ENCODE peak calls at places on chromosomes 7 and 10, in six cellular contexts. One of them, this sample, is unnamed.
A peak's percentile ranks its signal among the peaks of the same experiment; 100 is the strongest.

GRCh38 chr7:19249281-19249680 is 104.1 kb upstream of the FERD3L start:
- DNase-seq in GM20000: no peak
- DNase-seq in gastrocnemius medialis: no peak
- DNase-seq in activated effector memory CD4-positive, alpha-beta T cell treated with Interleukin-2 at 50 U/mL for 16 hours: no peak
- DNase-seq in NCI-H446: no peak
- DNase-seq in EH: peak; percentile 18
- DNase-seq in this sample: no peak

GRCh38 chr7:21425290-21425689 is 2.6 kb upstream of the SP4 start:
- DNase-seq in NCI-H446: no peak
- DNase-seq in GM20000: no peak
- DNase-seq in gastrocnemius medialis: no peak
- DNase-seq in EH: no peak
- DNase-seq in activated effector memory CD4-positive, alpha-beta T cell treated with Interleukin-2 at 50 U/mL for 16 hours: no peak
- DNase-seq in this sample: no peak

GRCh38 chr10:810351-810846 is 120.9 kb upstream of the DIP2C start:
- DNase-seq in EH: peak; percentile 33
- DNase-seq in gastrocnemius medialis: no peak
- DNase-seq in GM20000: peak; percentile 31
- DNase-seq in NCI-H446: peak; percentile 5
- DNase-seq in activated effector memory CD4-positive, alpha-beta T cell treated with Interleukin-2 at 50 U/mL for 16 hours: no peak
- DNase-seq in this sample: no peak

GRCh38 chr7:70776627-70777101 is 355.3 kb upstream of the GALNT17 start:
- DNase-seq in EH: no peak
- DNase-seq in gastrocnemius medialis: no peak
- DNase-seq in GM20000: no peak
- DNase-seq in activated effector memory CD4-positive, alpha-beta T cell treated with Interleukin-2 at 50 U/mL for 16 hours: peak; percentile 13
- DNase-seq in NCI-H446: no peak
- DNase-seq in this sample: no peak

GRCh38 chr10:121553861-121554264 is 44.4 kb downstream of the FGFR2 start:
- DNase-seq in NCI-H446: no peak
- DNase-seq in EH: no peak
- DNase-seq in GM20000: no peak
- DNase-seq in gastrocnemius medialis: no peak
- DNase-seq in activated effector memory CD4-positive, alpha-beta T cell treated with Interleukin-2 at 50 U/mL for 16 hours: no peak
- DNase-seq in this sample: no peak

GRCh38 chr7:127745445-127745844 is 93.5 kb downstream of the SND1 start:
- DNase-seq in activated effector memory CD4-positive, alpha-beta T cell treated with Interleukin-2 at 50 U/mL for 16 hours: no peak
- DNase-seq in gastrocnemius medialis: no peak
- DNase-seq in GM20000: no peak
- DNase-seq in NCI-H446: no peak
- DNase-seq in EH: no peak
- DNase-seq in this sample: no peak

GRCh38 chr7:134632937-134633540 is 13.6 kb upstream of the BPGM start:
- DNase-seq in activated effector memory CD4-positive, alpha-beta T cell treated with Interleukin-2 at 50 U/mL for 16 hours: no peak
- DNase-seq in GM20000: peak; percentile 46
- DNase-seq in EH: peak; percentile 66
- DNase-seq in NCI-H446: peak; percentile 11
- DNase-seq in gastrocnemius medialis: no peak
- DNase-seq in this sample: no peak

GRCh38 chr10:7337431-7338171 is 73.2 kb downstream of the SFMBT2 start:
- DNase-seq in NCI-H446: no peak
- DNase-seq in EH: no peak
- DNase-seq in GM20000: peak; percentile 44
- DNase-seq in activated effector memory CD4-positive, alpha-beta T cell treated with Interleukin-2 at 50 U/mL for 16 hours: no peak
- DNase-seq in gastrocnemius medialis: no peak
- DNase-seq in this sample: no peak

GRCh38 chr10:77555591-77556212 is 81.9 kb downstream of the KCNMA1 start:
- DNase-seq in NCI-H446: no peak
- DNase-seq in activated effector memory CD4-positive, alpha-beta T cell treated with Interleukin-2 at 50 U/mL for 16 hours: no peak
- DNase-seq in gastrocnemius medialis: peak; percentile 72
- DNase-seq in EH: peak; percentile 72
- DNase-seq in GM20000: no peak
- DNase-seq in this sample: no peak

GRCh38 chr10:93702278-93703001 is at the start of gene FRA10AC1:
- DNase-seq in GM20000: peak; percentile 82
- DNase-seq in EH: peak; percentile 91
- DNase-seq in NCI-H446: peak; percentile 86
- DNase-seq in gastrocnemius medialis: peak; percentile 88
- DNase-seq in activated effector memory CD4-positive, alpha-beta T cell treated with Interleukin-2 at 50 U/mL for 16 hours: peak; percentile 79
- DNase-seq in this sample: peak; percentile 87

GRCh38 chr10:17212802-17213204 is 11.3 kb upstream of the TRDMT1 start:
- DNase-seq in activated effector memory CD4-positive, alpha-beta T cell treated with Interleukin-2 at 50 U/mL for 16 hours: no peak
- DNase-seq in NCI-H446: no peak
- DNase-seq in GM20000: no peak
- DNase-seq in gastrocnemius medialis: no peak
- DNase-seq in EH: peak; percentile 4
- DNase-seq in this sample: no peak

GRCh38 chr7:96739609-96740008 is 30.0 kb upstream of the SEM1 start:
- DNase-seq in NCI-H446: no peak
- DNase-seq in GM20000: no peak
- DNase-seq in gastrocnemius medialis: no peak
- DNase-seq in EH: no peak
- DNase-seq in activated effector memory CD4-positive, alpha-beta T cell treated with Interleukin-2 at 50 U/mL for 16 hours: no peak
- DNase-seq in this sample: no peak

GRCh38 chr10:71465576-71466252 is 69.0 kb downstream of the CDH23 start:
- DNase-seq in NCI-H446: no peak
- DNase-seq in activated effector memory CD4-positive, alpha-beta T cell treated with Interleukin-2 at 50 U/mL for 16 hours: no peak
- DNase-seq in gastrocnemius medialis: no peak
- DNase-seq in EH: no peak
- DNase-seq in GM20000: no peak
- DNase-seq in this sample: no peak

GRCh38 chr10:117168135-117168674 is 29.1 kb upstream of the KCNK18 start:
- DNase-seq in GM20000: peak; percentile 88
- DNase-seq in NCI-H446: peak; percentile 45
- DNase-seq in EH: peak; percentile 43
- DNase-seq in activated effector memory CD4-positive, alpha-beta T cell treated with Interleukin-2 at 50 U/mL for 16 hours: peak; percentile 43
- DNase-seq in gastrocnemius medialis: no peak
- DNase-seq in this sample: peak; percentile 55

GRCh38 chr7:102841290-102841689 is 71.5 kb upstream of the LRRC17 start:
- DNase-seq in GM20000: no peak
- DNase-seq in NCI-H446: peak; percentile 61
- DNase-seq in gastrocnemius medialis: no peak
- DNase-seq in EH: no peak
- DNase-seq in activated effector memory CD4-positive, alpha-beta T cell treated with Interleukin-2 at 50 U/mL for 16 hours: no peak
- DNase-seq in this sample: no peak

GRCh38 chr7:38756521-38756920 is 125.3 kb upstream of the AMPH start:
- DNase-seq in EH: peak; percentile 55
- DNase-seq in gastrocnemius medialis: no peak
- DNase-seq in activated effector memory CD4-positive, alpha-beta T cell treated with Interleukin-2 at 50 U/mL for 16 hours: no peak
- DNase-seq in NCI-H446: peak; percentile 10
- DNase-seq in GM20000: no peak
- DNase-seq in this sample: no peak

GRCh38 chr7:73560035-73560835 is 2.7 kb upstream of the BCL7B start:
- DNase-seq in EH: peak; percentile 88
- DNase-seq in NCI-H446: peak; percentile 13
- DNase-seq in activated effector memory CD4-positive, alpha-beta T cell treated with Interleukin-2 at 50 U/mL for 16 hours: no peak
- DNase-seq in gastrocnemius medialis: peak; percentile 76
- DNase-seq in GM20000: peak; percentile 48
- DNase-seq in this sample: no peak

GRCh38 chr10:96814264-96814663 is 17.8 kb upstream of the LCOR start:
- DNase-seq in NCI-H446: no peak
- DNase-seq in EH: peak; percentile 90
- DNase-seq in GM20000: no peak
- DNase-seq in gastrocnemius medialis: no peak
- DNase-seq in activated effector memory CD4-positive, alpha-beta T cell treated with Interleukin-2 at 50 U/mL for 16 hours: no peak
- DNase-seq in this sample: no peak

GRCh38 chr10:29023678-29024077 is 265.2 kb upstream of the LYZL1 start:
- DNase-seq in GM20000: no peak
- DNase-seq in NCI-H446: no peak
- DNase-seq in EH: peak; percentile 26
- DNase-seq in gastrocnemius medialis: no peak
- DNase-seq in activated effector memory CD4-positive, alpha-beta T cell treated with Interleukin-2 at 50 U/mL for 16 hours: no peak
- DNase-seq in this sample: no peak

GRCh38 chr10:53997953-53998352 is 803.1 kb downstream of the PCDH15 start:
- DNase-seq in EH: no peak
- DNase-seq in gastrocnemius medialis: no peak
- DNase-seq in activated effector memory CD4-positive, alpha-beta T cell treated with Interleukin-2 at 50 U/mL for 16 hours: no peak
- DNase-seq in NCI-H446: no peak
- DNase-seq in GM20000: no peak
- DNase-seq in this sample: no peak

GRCh38 chr10:7788640-7789335 is 811 bp downstream of the ATP5F1C start:
- DNase-seq in EH: peak; percentile 22
- DNase-seq in activated effector memory CD4-positive, alpha-beta T cell treated with Interleukin-2 at 50 U/mL for 16 hours: no peak
- DNase-seq in NCI-H446: peak; percentile 5
- DNase-seq in gastrocnemius medialis: no peak
- DNase-seq in GM20000: peak; percentile 44
- DNase-seq in this sample: no peak

GRCh38 chr10:99869581-99869980 is 87.1 kb downstream of the ABCC2 start:
- DNase-seq in EH: no peak
- DNase-seq in GM20000: no peak
- DNase-seq in NCI-H446: no peak
- DNase-seq in activated effector memory CD4-positive, alpha-beta T cell treated with Interleukin-2 at 50 U/mL for 16 hours: no peak
- DNase-seq in gastrocnemius medialis: no peak
- DNase-seq in this sample: no peak

GRCh38 chr10:95550073-95550672 is 11.0 kb downstream of the SORBS1 start:
- DNase-seq in gastrocnemius medialis: no peak
- DNase-seq in EH: no peak
- DNase-seq in NCI-H446: no peak
- DNase-seq in activated effector memory CD4-positive, alpha-beta T cell treated with Interleukin-2 at 50 U/mL for 16 hours: no peak
- DNase-seq in GM20000: no peak
- DNase-seq in this sample: no peak

GRCh38 chr7:132207211-132207610 is 369.1 kb downstream of the PLXNA4 start:
- DNase-seq in EH: no peak
- DNase-seq in activated effector memory CD4-positive, alpha-beta T cell treated with Interleukin-2 at 50 U/mL for 16 hours: no peak
- DNase-seq in GM20000: no peak
- DNase-seq in gastrocnemius medialis: no peak
- DNase-seq in NCI-H446: no peak
- DNase-seq in this sample: no peak

GRCh38 chr10:80272793-80273522 is 16.5 kb downstream of the MAT1A start:
- DNase-seq in GM20000: no peak
- DNase-seq in activated effector memory CD4-positive, alpha-beta T cell treated with Interleukin-2 at 50 U/mL for 16 hours: no peak
- DNase-seq in EH: peak; percentile 19
- DNase-seq in NCI-H446: no peak
- DNase-seq in gastrocnemius medialis: no peak
- DNase-seq in this sample: no peak

GRCh38 chr7:50851891-50852290 is 69.2 kb upstream of the GRB10 start:
- DNase-seq in NCI-H446: no peak
- DNase-seq in gastrocnemius medialis: no peak
- DNase-seq in EH: no peak
- DNase-seq in activated effector memory CD4-positive, alpha-beta T cell treated with Interleukin-2 at 50 U/mL for 16 hours: no peak
- DNase-seq in GM20000: no peak
- DNase-seq in this sample: no peak

GRCh38 chr10:44261296-44261695 is 123.6 kb downstream of the CXCL12 start:
- DNase-seq in gastrocnemius medialis: no peak
- DNase-seq in NCI-H446: no peak
- DNase-seq in EH: no peak
- DNase-seq in GM20000: no peak
- DNase-seq in activated effector memory CD4-positive, alpha-beta T cell treated with Interleukin-2 at 50 U/mL for 16 hours: no peak
- DNase-seq in this sample: no peak

GRCh38 chr10:119693262-119693957 is 32.4 kb upstream of the INPP5F start:
- DNase-seq in activated effector memory CD4-positive, alpha-beta T cell treated with Interleukin-2 at 50 U/mL for 16 hours: no peak
- DNase-seq in EH: peak; percentile 43
- DNase-seq in NCI-H446: no peak
- DNase-seq in gastrocnemius medialis: no peak
- DNase-seq in GM20000: peak; percentile 70
- DNase-seq in this sample: no peak

GRCh38 chr10:120750167-120750566 is 101.0 kb upstream of the WDR11 start:
- DNase-seq in EH: no peak
- DNase-seq in GM20000: no peak
- DNase-seq in NCI-H446: no peak
- DNase-seq in activated effector memory CD4-positive, alpha-beta T cell treated with Interleukin-2 at 50 U/mL for 16 hours: no peak
- DNase-seq in gastrocnemius medialis: no peak
- DNase-seq in this sample: no peak

GRCh38 chr7:150450491-150450992 is at the start of gene GIMAP8:
- DNase-seq in GM20000: peak; percentile 40
- DNase-seq in EH: no peak
- DNase-seq in NCI-H446: no peak
- DNase-seq in activated effector memory CD4-positive, alpha-beta T cell treated with Interleukin-2 at 50 U/mL for 16 hours: peak; percentile 64
- DNase-seq in gastrocnemius medialis: peak; percentile 46
- DNase-seq in this sample: peak; percentile 46

GRCh38 chr10:22657566-22658190 is 56.7 kb downstream of the PIP4K2A start:
- DNase-seq in NCI-H446: no peak
- DNase-seq in activated effector memory CD4-positive, alpha-beta T cell treated with Interleukin-2 at 50 U/mL for 16 hours: no peak
- DNase-seq in gastrocnemius medialis: no peak
- DNase-seq in GM20000: no peak
- DNase-seq in EH: peak; percentile 44
- DNase-seq in this sample: no peak

GRCh38 chr7:42910306-42910705 is 1.6 kb downstream of the C7orf25 start:
- DNase-seq in gastrocnemius medialis: no peak
- DNase-seq in NCI-H446: no peak
- DNase-seq in GM20000: no peak
- DNase-seq in activated effector memory CD4-positive, alpha-beta T cell treated with Interleukin-2 at 50 U/mL for 16 hours: no peak
- DNase-seq in EH: no peak
- DNase-seq in this sample: no peak

GRCh38 chr7:157507987-157508386 is 171.2 kb downstream of the DNAJB6 start:
- DNase-seq in gastrocnemius medialis: no peak
- DNase-seq in EH: no peak
- DNase-seq in activated effector memory CD4-positive, alpha-beta T cell treated with Interleukin-2 at 50 U/mL for 16 hours: no peak
- DNase-seq in GM20000: no peak
- DNase-seq in NCI-H446: no peak
- DNase-seq in this sample: no peak

GRCh38 chr7:150401861-150402631 is 22.9 kb downstream of the ZNF775 start:
- DNase-seq in activated effector memory CD4-positive, alpha-beta T cell treated with Interleukin-2 at 50 U/mL for 16 hours: no peak
- DNase-seq in GM20000: no peak
- DNase-seq in NCI-H446: no peak
- DNase-seq in EH: peak; percentile 5
- DNase-seq in gastrocnemius medialis: no peak
- DNase-seq in this sample: no peak

GRCh38 chr7:79137942-79138341 is 315.5 kb downstream of the MAGI2 start:
- DNase-seq in GM20000: no peak
- DNase-seq in EH: peak; percentile 89
- DNase-seq in NCI-H446: no peak
- DNase-seq in activated effector memory CD4-positive, alpha-beta T cell treated with Interleukin-2 at 50 U/mL for 16 hours: no peak
- DNase-seq in gastrocnemius medialis: no peak
- DNase-seq in this sample: no peak

GRCh38 chr7:84877943-84878595 is 308.8 kb downstream of the SEMA3D start:
- DNase-seq in EH: no peak
- DNase-seq in gastrocnemius medialis: no peak
- DNase-seq in GM20000: no peak
- DNase-seq in activated effector memory CD4-positive, alpha-beta T cell treated with Interleukin-2 at 50 U/mL for 16 hours: no peak
- DNase-seq in NCI-H446: no peak
- DNase-seq in this sample: no peak

GRCh38 chr7:18352339-18353255 is 143.0 kb upstream of the HDAC9 start:
- DNase-seq in GM20000: peak; percentile 30
- DNase-seq in gastrocnemius medialis: peak; percentile 17
- DNase-seq in NCI-H446: peak; percentile 85
- DNase-seq in EH: peak; percentile 77
- DNase-seq in activated effector memory CD4-positive, alpha-beta T cell treated with Interleukin-2 at 50 U/mL for 16 hours: no peak
- DNase-seq in this sample: no peak

GRCh38 chr7:21771906-21772610 is 173.6 kb downstream of the CDCA7L start:
- DNase-seq in EH: peak; percentile 13
- DNase-seq in activated effector memory CD4-positive, alpha-beta T cell treated with Interleukin-2 at 50 U/mL for 16 hours: no peak
- DNase-seq in gastrocnemius medialis: no peak
- DNase-seq in NCI-H446: no peak
- DNase-seq in GM20000: no peak
- DNase-seq in this sample: no peak

GRCh38 chr10:12609435-12609834 is 260.1 kb downstream of the CAMK1D start:
- DNase-seq in gastrocnemius medialis: no peak
- DNase-seq in NCI-H446: no peak
- DNase-seq in GM20000: no peak
- DNase-seq in activated effector memory CD4-positive, alpha-beta T cell treated with Interleukin-2 at 50 U/mL for 16 hours: no peak
- DNase-seq in EH: no peak
- DNase-seq in this sample: no peak

GRCh38 chr7:74598558-74598957 is 59.0 kb upstream of the GTF2I start:
- DNase-seq in EH: peak; percentile 77
- DNase-seq in activated effector memory CD4-positive, alpha-beta T cell treated with Interleukin-2 at 50 U/mL for 16 hours: no peak
- DNase-seq in NCI-H446: no peak
- DNase-seq in gastrocnemius medialis: no peak
- DNase-seq in GM20000: no peak
- DNase-seq in this sample: no peak

This sample was measured in activated T-helper 2 cell treated with anti-CD3 and anti-CD28 coated beads, Interferon-gamma antibody, Interleukin-2, Interleukin-4, amounts not matched to agents 10 μg/mL and 5 μg/mL and 100 μg/mL, durations not matched to agents 14 hours and 24 hours and 36 hours.